ENCODE peak calls at places on chromosome 15, in four cellular contexts. One of them, this sample, is unnamed. For H3K4me1, the result is how much of the 10 kb centered on the place peaks cover.

GRCh38 chr15:40330368-40330836 is 6.9 kb downstream of the INAFM2 start:
- DNase-seq in BE2C: no peak
- DNase-seq in K562: peak
- DNase-seq in cardiac muscle cell: peak
- DNase-seq in this sample: no peak

GRCh38 chr15:44193651-44194396 is 1.2 kb downstream of the FRMD5 start:
- DNase-seq in BE2C: peak
- DNase-seq in cardiac muscle cell: peak
- DNase-seq in K562: no peak
- DNase-seq in this sample: peak

GRCh38 chr15:61660579-61660978 is 399.7 kb downstream of the VPS13C start:
- DNase-seq in BE2C: no peak
- DNase-seq in cardiac muscle cell: peak
- DNase-seq in K562: no peak
- DNase-seq in this sample: no peak

GRCh38 chr15:84805221-84805620 is 11.9 kb upstream of the ALPK3 start:
- DNase-seq in K562: no peak
- DNase-seq in BE2C: no peak
- DNase-seq in cardiac muscle cell: no peak
- DNase-seq in this sample: no peak

GRCh38 chr15:66514586-66514985 is 9.5 kb downstream of the ZWILCH start:
- DNase-seq in cardiac muscle cell: no peak
- DNase-seq in K562: no peak
- DNase-seq in BE2C: no peak
- DNase-seq in this sample: no peak

GRCh38 chr15:31230630-31231485 is 95.8 kb upstream of the KLF13 start:
- DNase-seq in cardiac muscle cell: no peak
- DNase-seq in K562: no peak
- DNase-seq in BE2C: no peak
- DNase-seq in this sample: no peak

GRCh38 chr15:80582816-80583423 is 112.2 kb upstream of the ABHD17C start:
- DNase-seq in cardiac muscle cell: no peak
- DNase-seq in BE2C: no peak
- DNase-seq in K562: no peak
- DNase-seq in this sample: no peak

GRCh38 chr15:68618339-68619302 is 39.8 kb downstream of the CORO2B start:
- DNase-seq in BE2C: no peak
- DNase-seq in K562: no peak
- DNase-seq in cardiac muscle cell: peak
- DNase-seq in this sample: no peak

GRCh38 chr15:28013976-28014375 is 85.1 kb downstream of the OCA2 start:
- DNase-seq in K562: no peak
- DNase-seq in BE2C: no peak
- DNase-seq in cardiac muscle cell: no peak
- DNase-seq in this sample: no peak

GRCh38 chr15:43209059-43209824 is 11.6 kb downstream of the EPB42 start:
- DNase-seq in cardiac muscle cell: peak
- DNase-seq in BE2C: no peak
- DNase-seq in K562: peak
- DNase-seq in this sample: peak

GRCh38 chr15:94110476-94111130 is 120.8 kb upstream of the MCTP2 start:
- DNase-seq in BE2C: no peak
- DNase-seq in K562: no peak
- DNase-seq in cardiac muscle cell: no peak
- DNase-seq in this sample: peak

GRCh38 chr15:69660114-69660513 is 207.5 kb downstream of the RPLP1 start:
- DNase-seq in BE2C: no peak
- DNase-seq in K562: no peak
- DNase-seq in cardiac muscle cell: no peak
- DNase-seq in this sample: no peak
- TF ChIP-seq CTCF in BE2C: no peak
- TF ChIP-seq CTCF in K562: no peak
- TF ChIP-seq CTCF in cardiac muscle cell: no peak
- TF ChIP-seq CTCF in this sample: no peak

DNA sequence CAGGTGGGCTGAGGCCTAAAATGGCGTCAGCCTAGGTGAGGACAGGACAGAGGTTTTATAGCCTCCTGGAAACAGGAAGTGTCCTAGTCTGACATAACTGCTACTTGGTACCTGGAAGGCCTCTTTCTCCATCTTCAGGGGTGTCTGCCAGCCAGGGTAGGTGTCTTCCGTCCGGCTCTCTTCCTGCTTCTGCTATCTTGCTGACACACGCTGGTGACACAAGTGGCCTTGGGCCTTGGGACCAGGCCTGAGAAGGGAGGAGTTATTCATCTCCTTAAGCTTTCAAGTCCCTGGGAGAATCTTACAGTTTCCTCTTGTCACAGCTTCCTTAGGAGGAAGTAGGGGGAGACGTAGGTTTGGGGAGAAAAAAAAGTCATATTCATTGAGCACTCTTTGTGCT is 551.3 kb downstream of the AGBL1 start:
- DNase-seq in K562: no peak
- DNase-seq in BE2C: no peak
- DNase-seq in cardiac muscle cell: no peak
- DNase-seq in this sample: no peak
- H3K4me3 ChIP-seq in K562: no peak
- H3K4me3 ChIP-seq in BE2C: no peak
- H3K4me3 ChIP-seq in cardiac muscle cell: no peak
- H3K4me3 ChIP-seq in this sample: no peak

GRCh38 chr15:98878862-98879261 is 128.7 kb downstream of the PGPEP1L start:
- DNase-seq in cardiac muscle cell: no peak
- DNase-seq in K562: no peak
- DNase-seq in BE2C: no peak
- DNase-seq in this sample: no peak

GRCh38 chr15:98874773-98875172 is 132.8 kb downstream of the PGPEP1L start:
- DNase-seq in K562: no peak
- DNase-seq in BE2C: no peak
- DNase-seq in cardiac muscle cell: no peak
- DNase-seq in this sample: no peak

GRCh38 chr15:98875309-98875708 is 132.3 kb downstream of the PGPEP1L start:
- DNase-seq in K562: no peak
- DNase-seq in cardiac muscle cell: no peak
- DNase-seq in BE2C: no peak
- DNase-seq in this sample: no peak

GRCh38 chr15:98876461-98877369 is 130.9 kb downstream of the PGPEP1L start:
- DNase-seq in cardiac muscle cell: no peak
- DNase-seq in K562: no peak
- DNase-seq in BE2C: no peak
- DNase-seq in this sample: no peak

GRCh38 chr15:98878172-98878571 is 129.4 kb downstream of the PGPEP1L start:
- DNase-seq in K562: no peak
- DNase-seq in cardiac muscle cell: no peak
- DNase-seq in BE2C: no peak
- DNase-seq in this sample: no peak
- H3K4me1 ChIP-seq in K562: under half
- H3K4me1 ChIP-seq in cardiac muscle cell: under half
- H3K4me1 ChIP-seq in BE2C: under half
- H3K4me1 ChIP-seq in this sample: under half

GRCh38 chr15:65194826-65195541 is 9.8 kb upstream of the CLPX start:
- DNase-seq in cardiac muscle cell: peak
- DNase-seq in K562: no peak
- DNase-seq in BE2C: no peak
- DNase-seq in this sample: no peak
- TF ChIP-seq CTCF in cardiac muscle cell: no peak
- TF ChIP-seq CTCF in K562: no peak
- TF ChIP-seq CTCF in BE2C: peak
- TF ChIP-seq CTCF in this sample: no peak

GRCh38 chr15:75024102-75024636 is 779 bp downstream of the PPCDC start:
- DNase-seq in BE2C: no peak
- DNase-seq in K562: no peak
- DNase-seq in cardiac muscle cell: peak
- DNase-seq in this sample: no peak
- H3K4me3 ChIP-seq in BE2C: peak
- H3K4me3 ChIP-seq in K562: peak
- H3K4me3 ChIP-seq in cardiac muscle cell: peak
- H3K4me3 ChIP-seq in this sample: peak

GRCh38 chr15:45645026-45645980 is 10.5 kb downstream of the SQOR start:
- DNase-seq in K562: no peak
- DNase-seq in BE2C: no peak
- DNase-seq in cardiac muscle cell: peak
- DNase-seq in this sample: no peak
- H3K4me1 ChIP-seq in K562: under half
- H3K4me1 ChIP-seq in BE2C: under half
- H3K4me1 ChIP-seq in cardiac muscle cell: under half
- H3K4me1 ChIP-seq in this sample: half or more

GRCh38 chr15:58189148-58189811 is 51.1 kb downstream of the AQP9 start:
- DNase-seq in cardiac muscle cell: no peak
- DNase-seq in K562: no peak
- DNase-seq in BE2C: no peak
- DNase-seq in this sample: no peak

GRCh38 chr15:58179741-58180381 is 41.7 kb downstream of the AQP9 start:
- DNase-seq in cardiac muscle cell: peak
- DNase-seq in BE2C: no peak
- DNase-seq in K562: peak
- DNase-seq in this sample: no peak

GRCh38 chr15:58190419-58190818 is 52.2 kb downstream of the AQP9 start:
- DNase-seq in BE2C: no peak
- DNase-seq in K562: no peak
- DNase-seq in cardiac muscle cell: no peak
- DNase-seq in this sample: no peak

GRCh38 chr15:58182460-58183163 is 44.4 kb downstream of the AQP9 start:
- DNase-seq in BE2C: peak
- DNase-seq in K562: peak
- DNase-seq in cardiac muscle cell: peak
- DNase-seq in this sample: peak

DNA sequence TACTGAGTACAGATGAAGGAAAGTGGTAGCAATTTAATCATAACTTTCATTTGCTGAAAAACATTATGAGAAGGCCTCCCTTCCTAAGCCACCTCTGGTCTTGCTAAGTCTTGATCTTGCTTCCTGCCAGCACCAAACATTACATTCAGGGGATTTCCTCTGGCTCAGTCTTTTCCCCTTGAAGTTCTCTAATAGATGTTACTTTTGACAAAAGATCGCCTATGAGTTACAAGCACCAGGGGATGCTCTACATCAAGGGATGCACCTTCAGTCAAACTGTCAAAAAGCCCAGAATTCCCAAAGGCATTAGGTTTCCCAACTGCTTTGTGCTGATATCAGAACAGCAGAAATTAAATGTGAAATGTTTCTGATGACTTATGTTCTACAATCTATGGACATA is 47.3 kb downstream of the AQP9 start:
- DNase-seq in K562: no peak
- DNase-seq in BE2C: no peak
- DNase-seq in cardiac muscle cell: peak
- DNase-seq in this sample: no peak
- TF ChIP-seq CTCF in K562: no peak
- TF ChIP-seq CTCF in BE2C: peak
- TF ChIP-seq CTCF in cardiac muscle cell: peak
- TF ChIP-seq CTCF in this sample: no peak

GRCh38 chr15:101596633-101597032 is 55.5 kb downstream of the TM2D3 start:
- DNase-seq in K562: no peak
- DNase-seq in BE2C: no peak
- DNase-seq in cardiac muscle cell: no peak
- DNase-seq in this sample: no peak

GRCh38 chr15:101590785-101591184 is 61.4 kb downstream of the TM2D3 start:
- DNase-seq in cardiac muscle cell: no peak
- DNase-seq in BE2C: no peak
- DNase-seq in K562: no peak
- DNase-seq in this sample: no peak
- H3K4me3 ChIP-seq in cardiac muscle cell: no peak
- H3K4me3 ChIP-seq in BE2C: no peak
- H3K4me3 ChIP-seq in K562: no peak
- H3K4me3 ChIP-seq in this sample: no peak

GRCh38 chr15:75672646-75673425 is 25.1 kb downstream of the SNX33 start:
- DNase-seq in K562: no peak
- DNase-seq in BE2C: peak
- DNase-seq in cardiac muscle cell: peak
- DNase-seq in this sample: peak

GRCh38 chr15:75669879-75670212 is 22.1 kb downstream of the SNX33 start:
- DNase-seq in BE2C: no peak
- DNase-seq in cardiac muscle cell: no peak
- DNase-seq in K562: no peak
- DNase-seq in this sample: no peak

GRCh38 chr15:75672111-75672602 is 24.4 kb downstream of the SNX33 start:
- DNase-seq in cardiac muscle cell: peak
- DNase-seq in BE2C: no peak
- DNase-seq in K562: no peak
- DNase-seq in this sample: no peak

GRCh38 chr15:75673426-75674247 is 25.9 kb downstream of the SNX33 start:
- DNase-seq in K562: no peak
- DNase-seq in cardiac muscle cell: peak
- DNase-seq in BE2C: no peak
- DNase-seq in this sample: no peak

DNA sequence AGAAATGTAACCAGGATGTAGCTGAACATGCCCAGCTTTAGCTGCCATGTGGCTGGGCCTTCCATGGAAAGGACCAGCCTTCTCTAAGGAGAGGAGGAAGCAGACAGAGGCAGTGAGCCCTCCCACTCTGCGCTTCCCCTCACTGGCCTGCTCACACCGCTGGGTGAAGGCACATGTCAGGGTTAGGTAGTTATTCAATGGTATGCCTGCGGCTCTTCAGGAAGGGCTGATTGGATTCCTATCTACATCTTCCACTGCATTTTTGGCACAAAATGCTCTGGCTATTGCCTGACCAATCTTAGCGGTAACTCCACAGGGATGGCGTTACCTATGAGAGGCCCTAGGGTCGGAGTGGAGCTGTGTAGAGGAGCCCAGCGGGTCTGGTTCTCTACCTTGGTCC is 24.0 kb downstream of the SNX33 start:
- DNase-seq in BE2C: no peak
- DNase-seq in cardiac muscle cell: peak
- DNase-seq in K562: no peak
- DNase-seq in this sample: no peak
- H3K4me1 ChIP-seq in BE2C: under half
- H3K4me1 ChIP-seq in cardiac muscle cell: under half
- H3K4me1 ChIP-seq in K562: under half
- H3K4me1 ChIP-seq in this sample: under half

GRCh38 chr15:101099183-101099582 is 152.7 kb downstream of the CHSY1 start:
- DNase-seq in BE2C: no peak
- DNase-seq in cardiac muscle cell: no peak
- DNase-seq in K562: no peak
- DNase-seq in this sample: no peak
- TF ChIP-seq CTCF in BE2C: no peak
- TF ChIP-seq CTCF in cardiac muscle cell: no peak
- TF ChIP-seq CTCF in K562: peak
- TF ChIP-seq CTCF in this sample: no peak

This sample was measured in Caco-2.